ENCODE peak calls at places on chromosomes 1 and 21, in four cellular contexts. L, Y, G and I are unnamed samples. For H3K4me1, the result is how much of the 10 kb centered on the place peaks cover.

GRCh38 chr1:16613185-16614147 is at the start of gene NBPF1:
- DNase-seq in Y (peak), L (peak), G (peak), I (peak)

GRCh38 chr1:115215703-115216521 is 122.1 kb downstream of the NGF start:
- DNase-seq in Y (no peak), L (no peak), G (no peak), I (no peak)

GRCh38 chr1:208270679-208271111 is 26.5 kb upstream of the PLXNA2 start:
- DNase-seq in L (no peak), G (no peak), Y (no peak), I (no peak)

GRCh38 chr1:17248781-17249180 is at the start of gene PADI3:
- DNase-seq in L (no peak), G (no peak), Y (no peak), I (no peak)

GRCh38 chr1:100834779-100835645 is 59.6 kb downstream of the EXTL2 start:
- DNase-seq in Y (no peak), L (no peak), G (peak), I (no peak)

GRCh38 chr1:83508485-83509151 is 490.3 kb downstream of the TTLL7 start:
- DNase-seq in G (no peak), Y (peak), L (peak), I (no peak)

GRCh38 chr1:31432592-31433395 is 19.8 kb downstream of the SERINC2 start:
- DNase-seq in G (no peak), Y (no peak), L (no peak), I (peak)

GRCh38 chr1:6386371-6386949 is 7.1 kb downstream of the ACOT7 start:
- DNase-seq in G (no peak), L (no peak), Y (no peak), I (no peak)

GRCh38 chr1:32266926-32267645 is 16.0 kb downstream of the LCK start:
- DNase-seq in Y (no peak), G (no peak), L (no peak), I (no peak)

GRCh38 chr1:29706936-29707335 is 470.6 kb downstream of the PTPRU start:
- DNase-seq in G (peak), Y (no peak), L (peak), I (peak)

GRCh38 chr1:216582151-216582550 is 141.1 kb downstream of the ESRRG start:
- DNase-seq in Y (no peak), L (no peak), G (no peak), I (no peak)

GRCh38 chr1:80994934-80995333 is 805.8 kb upstream of the ADGRL2 start:
- DNase-seq in L (no peak), Y (no peak), G (no peak), I (no peak)

GRCh38 chr1:174021611-174022079 is 512 bp downstream of the RC3H1 start:
- DNase-seq in Y (peak), L (peak), G (peak), I (peak)

GRCh38 chr1:223411309-223411708 is 18.1 kb downstream of the CCDC185 start:
- DNase-seq in L (no peak), Y (no peak), G (no peak), I (no peak)

GRCh38 chr1:60825593-60825992 is 256.8 kb upstream of the NFIA start:
- DNase-seq in G (no peak), L (no peak), Y (no peak), I (no peak)

GRCh38 chr1:27360159-27361043 is 6.4 kb downstream of the MAP3K6 start:
- DNase-seq in L (peak), G (no peak), Y (no peak), I (no peak)

GRCh38 chr1:41045740-41046139 is 24.2 kb upstream of the SLFNL1 start:
- DNase-seq in Y (peak), L (peak), G (no peak), I (peak)

GRCh38 chr1:244801246-244801645 is 34.2 kb upstream of the COX20 start:
- DNase-seq in L (peak), Y (peak), G (peak), I (no peak)

GRCh38 chr1:30923597-30923996 is 15.0 kb upstream of the SDC3 start:
- DNase-seq in L (no peak), Y (no peak), G (no peak), I (no peak)

GRCh38 chr21:44828362-44829056 is 10.6 kb upstream of the SUMO3 start:
- DNase-seq in Y (no peak), G (no peak), L (no peak), I (no peak)

GRCh38 chr1:231583376-231583775 is 43.2 kb upstream of the DISC1 start:
- DNase-seq in L (no peak), Y (no peak), G (no peak), I (no peak)

GRCh38 chr1:231420959-231421615 is 1.0 kb downstream of the EGLN1 start:
- DNase-seq in Y (peak), L (peak), G (peak), I (no peak)

GRCh38 chr1:154791292-154792278 is 78.5 kb downstream of the KCNN3 start:
- DNase-seq in L (no peak), Y (peak), G (no peak), I (no peak)

GRCh38 chr1:208939545-208940085 is 643.9 kb upstream of the CAMK1G start:
- DNase-seq in G (no peak), Y (no peak), L (no peak), I (no peak)

GRCh38 chr21:17775431-17776126 is 43.6 kb downstream of the C21orf91 start:
- DNase-seq in Y (no peak), G (no peak), L (no peak), I (no peak)

GRCh38 chr1:58718435-58718834 is 18.6 kb upstream of the MYSM1 start:
- DNase-seq in G (no peak), L (no peak), Y (no peak), I (no peak)

GRCh38 chr1:76269175-76269574 is 194.6 kb downstream of the ST6GALNAC3 start:
- DNase-seq in L (no peak), G (no peak), Y (no peak), I (no peak)

GRCh38 chr1:22654692-22655091 is 1.7 kb downstream of the C1QB start:
- DNase-seq in G (peak), L (no peak), Y (no peak), I (no peak)

GRCh38 chr1:111441573-111442192 is 7.4 kb downstream of the WDR77 start:
- DNase-seq in Y (peak), G (peak), L (peak), I (no peak)

GRCh38 chr1:175472464-175472863 is 270.9 kb downstream of the TNR start:
- DNase-seq in G (no peak), Y (no peak), L (no peak), I (no peak)

DNA sequence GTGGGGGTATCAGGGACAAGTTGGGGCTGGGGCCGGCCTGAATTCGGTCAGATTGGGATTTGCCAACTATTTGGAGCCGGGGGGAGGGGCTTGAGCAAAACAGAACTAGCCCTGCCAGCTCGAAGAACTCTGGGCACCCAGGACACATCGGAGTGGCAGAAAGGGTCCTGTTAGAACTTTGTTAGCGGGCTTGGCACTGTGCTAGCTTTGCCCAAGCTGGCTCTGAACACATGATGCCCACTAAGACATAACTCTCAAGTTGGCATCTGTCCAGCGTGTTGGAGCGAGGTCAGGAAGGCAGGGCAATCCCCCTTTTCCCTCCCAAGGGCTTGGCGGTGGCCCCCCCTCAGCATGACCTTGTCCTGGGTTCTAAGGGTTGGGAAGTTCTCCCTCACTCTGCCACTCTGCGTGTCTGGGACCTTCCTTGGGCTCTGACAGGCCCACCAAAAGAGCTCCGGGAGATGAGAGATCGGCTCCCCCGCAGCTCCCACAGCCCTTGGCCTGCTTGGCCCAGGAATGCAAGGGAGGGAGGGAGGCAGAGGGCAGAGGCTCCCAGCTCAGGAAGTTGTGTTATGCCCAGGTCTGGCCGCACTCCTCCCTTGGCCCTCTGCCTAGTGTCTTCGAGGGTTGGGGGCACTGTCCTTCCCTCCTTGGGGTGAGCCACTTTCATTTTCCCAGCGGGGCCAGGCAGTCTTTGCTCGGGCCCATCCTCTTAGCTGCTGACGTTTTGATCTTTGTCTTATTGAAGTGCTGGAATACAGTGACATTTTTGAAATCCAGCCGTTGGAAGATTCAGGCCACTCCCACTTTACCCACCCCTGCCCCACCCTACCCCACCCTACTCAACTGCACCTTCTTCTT is 1.2 kb downstream of the LMNA start:
- DNase-seq in L (peak), G (peak), Y (peak), I (peak)
- H3K4me1 ChIP-seq in L (half or more), G (half or more), Y (half or more), I (under half)

DNA sequence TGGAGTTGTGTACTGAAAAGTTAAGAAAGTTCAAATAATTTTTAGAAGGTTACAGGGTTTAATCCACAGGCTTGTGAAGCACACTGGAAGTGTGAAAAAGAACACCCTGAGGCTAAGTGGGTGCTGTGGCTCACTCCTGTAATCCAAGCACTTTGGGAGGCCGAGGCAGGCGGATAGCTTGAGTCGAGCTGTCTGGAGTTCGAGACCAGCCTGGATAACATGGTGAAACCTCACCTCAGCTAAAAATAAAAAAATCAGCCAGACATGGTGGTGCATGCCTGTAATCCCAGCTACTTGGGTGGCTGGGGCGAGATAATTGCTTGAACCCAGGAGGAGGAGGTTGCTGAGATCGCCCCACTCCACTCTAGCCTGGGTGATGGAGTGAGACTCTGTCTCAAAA is 9.8 kb downstream of the TXNIP start:
- DNase-seq in Y (no peak), G (no peak), L (no peak), I (no peak)
- TF ChIP-seq POLR2A in Y (no peak), G (no peak), L (no peak), I (no peak)

GRCh38 chr1:202628646-202629215 is 81.5 kb downstream of the SYT2 start:
- DNase-seq in G (no peak), Y (no peak), L (no peak), I (no peak)
- H3K4me1 ChIP-seq in G (under half), Y (under half), L (under half), I (under half)

GRCh38 chr1:14924455-14925325 is 228.9 kb upstream of the TMEM51 start:
- DNase-seq in L (peak), G (no peak), Y (peak), I (peak)

GRCh38 chr1:14925336-14926136 is 228.0 kb upstream of the TMEM51 start:
- DNase-seq in G (no peak), Y (no peak), L (no peak), I (no peak)

GRCh38 chr1:14922942-14923341 is 230.6 kb upstream of the TMEM51 start:
- DNase-seq in G (no peak), Y (no peak), L (no peak), I (no peak)

GRCh38 chr1:14923400-14924011 is 230.0 kb upstream of the TMEM51 start:
- DNase-seq in G (no peak), L (no peak), Y (no peak), I (no peak)

DNA sequence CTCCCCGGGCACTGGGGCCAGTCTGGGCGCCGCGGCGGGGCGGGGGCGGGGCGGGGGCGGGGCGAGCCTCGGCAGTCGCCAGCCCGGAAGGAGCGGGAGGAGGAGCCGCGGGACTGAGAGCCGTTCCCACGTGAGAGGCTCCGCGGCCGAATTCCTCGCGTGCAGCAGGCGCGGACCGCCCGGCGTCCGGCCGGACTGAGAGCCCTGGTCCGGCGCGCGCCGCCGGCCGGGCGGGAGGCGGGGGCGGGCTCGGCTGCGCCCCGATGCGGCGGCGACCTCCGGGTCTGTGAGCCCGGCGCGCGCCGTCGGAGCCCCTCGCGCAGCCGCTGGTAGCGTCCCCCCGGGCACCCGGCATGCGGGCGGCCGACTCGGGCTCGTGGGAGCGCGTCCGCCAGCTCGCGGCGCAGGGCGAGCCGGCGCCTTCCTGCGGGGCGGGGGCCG is 229.5 kb upstream of the TMEM51 start:
- DNase-seq in Y (peak), L (peak), G (peak), I (peak)
- TF ChIP-seq POLR2A in Y (no peak), L (no peak), G (peak), I (no peak)

GRCh38 chr1:229092377-229093257 is 178.3 kb upstream of the RAB4A start:
- DNase-seq in G (no peak), Y (no peak), L (no peak), I (no peak)

GRCh38 chr1:229093546-229094336 is 177.2 kb upstream of the RAB4A start:
- DNase-seq in L (peak), Y (no peak), G (no peak), I (no peak)

GRCh38 chr1:229089586-229090208 is 181.2 kb upstream of the RAB4A start:
- DNase-seq in L (no peak), G (no peak), Y (no peak), I (no peak)

GRCh38 chr1:229093258-229093540 is 177.7 kb upstream of the RAB4A start:
- DNase-seq in G (no peak), L (no peak), Y (no peak), I (no peak)

GRCh38 chr1:229091721-229092136 is 179.2 kb upstream of the RAB4A start:
- DNase-seq in Y (no peak), L (no peak), G (no peak), I (no peak)
- H3K4me1 ChIP-seq in Y (under half), L (under half), G (under half), I (under half)

GRCh38 chr1:156096640-156097391 is 14.6 kb upstream of the MEX3A start:
- DNase-seq in L (peak), Y (peak), G (peak), I (peak)
- TF ChIP-seq POLR2A in L (no peak), Y (no peak), G (no peak), I (no peak)

GRCh38 chr21:42441963-42442362 is 38.3 kb downstream of the UBASH3A start:
- DNase-seq in G (no peak), L (no peak), Y (no peak), I (no peak)

GRCh38 chr21:42445311-42445710 is 41.6 kb downstream of the UBASH3A start:
- DNase-seq in L (no peak), G (no peak), Y (no peak), I (no peak)

GRCh38 chr21:42443876-42444744 is 40.4 kb downstream of the UBASH3A start:
- DNase-seq in L (no peak), G (no peak), Y (no peak), I (no peak)

GRCh38 chr21:42444745-42445059 is 41.0 kb downstream of the UBASH3A start:
- DNase-seq in Y (no peak), G (no peak), L (no peak), I (no peak)

GRCh38 chr21:42443181-42443785 is 39.6 kb downstream of the UBASH3A start:
- DNase-seq in Y (no peak), L (no peak), G (no peak), I (no peak)
- H3K4me1 ChIP-seq in Y (under half), L (under half), G (under half), I (under half)

GRCh38 chr1:3313579-3313955 is 140.9 kb upstream of the ARHGEF16 start:
- DNase-seq in L (peak), Y (peak), G (no peak), I (peak)

GRCh38 chr1:3315991-3316943 is 138.2 kb upstream of the ARHGEF16 start:
- DNase-seq in Y (no peak), G (no peak), L (no peak), I (no peak)

GRCh38 chr1:3312894-3313578 is 141.4 kb upstream of the ARHGEF16 start:
- DNase-seq in Y (peak), G (peak), L (peak), I (peak)

GRCh38 chr1:3315399-3315798 is 139.1 kb upstream of the ARHGEF16 start:
- DNase-seq in Y (no peak), L (no peak), G (no peak), I (no peak)

GRCh38 chr1:3314561-3315271 is 139.7 kb upstream of the ARHGEF16 start:
- DNase-seq in L (no peak), Y (no peak), G (no peak), I (no peak)
- TF ChIP-seq POLR2A in L (no peak), Y (no peak), G (no peak), I (no peak)

DNA sequence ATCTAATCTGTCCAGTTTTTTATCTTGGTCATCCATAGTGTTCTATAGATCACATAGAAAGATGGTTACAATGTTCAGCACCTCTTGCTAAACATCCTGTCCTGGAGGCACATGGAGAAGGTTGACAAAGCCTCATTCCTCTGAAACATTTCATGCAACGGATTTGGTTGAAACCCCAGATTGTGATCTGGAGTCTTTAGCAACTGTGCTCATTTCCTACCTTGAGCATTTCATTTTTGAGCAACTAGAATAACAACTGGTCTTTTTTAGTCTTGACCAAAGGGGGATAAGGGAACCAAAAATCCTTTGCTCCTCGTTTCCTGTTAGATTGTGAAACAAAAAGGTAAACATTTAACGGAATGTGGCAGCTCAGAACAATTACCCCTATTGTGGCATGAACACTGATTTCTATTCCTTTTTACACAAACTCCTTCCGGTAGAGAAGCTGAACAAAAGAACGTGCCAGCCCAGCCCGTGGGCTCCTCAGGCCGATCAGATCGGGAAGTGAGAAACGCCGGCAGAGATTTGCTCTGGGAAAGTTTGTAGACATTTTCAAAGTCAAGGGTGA is 94.7 kb upstream of the ERRFI1 start:
- DNase-seq in G (peak), Y (no peak), L (peak), I (no peak)
- H3K4me1 ChIP-seq in G (half or more), Y (under half), L (under half), I (under half)